ENCODE peak calls at places on chromosomes 13 and 19, in six cellular contexts. Y is esophagus squamous epithelium, F is body of pancreas, O is transverse colon, E is right lobe of liver, X is H1. N is an unnamed sample.

GRCh38 chr13:28353679-28354078 is 141.2 kb downstream of the FLT1 start:
- DNase-seq in Y (no peak), F (no peak), E (no peak), O (no peak), X (no peak), N (no peak)

GRCh38 chr13:75675421-75675820 is 39.3 kb downstream of the LMO7 start:
- DNase-seq in O (no peak), Y (no peak), X (no peak), F (no peak), E (no peak), N (no peak)

GRCh38 chr13:110044521-110045200 is 258.3 kb upstream of the IRS2 start:
- DNase-seq in O (no peak), E (no peak), F (no peak), Y (no peak), X (no peak), N (no peak)

GRCh38 chr13:21936674-21937073 is 265.8 kb downstream of the FGF9 start:
- DNase-seq in Y (no peak), E (no peak), X (no peak), O (no peak), F (no peak), N (no peak)

GRCh38 chr13:101127741-101128353 is 288.5 kb downstream of the NALCN start:
- DNase-seq in F (peak), Y (no peak), O (no peak), E (no peak), X (no peak), N (peak)

GRCh38 chr13:77478645-77478997 is 56.9 kb upstream of the SCEL start:
- DNase-seq in X (no peak), F (no peak), O (no peak), E (no peak), Y (no peak), N (no peak)

GRCh38 chr19:7831452-7831851 is 1.4 kb downstream of the EVI5L start:
- DNase-seq in X (peak), Y (no peak), E (peak), O (peak), F (no peak), N (peak)

GRCh38 chr19:38817081-38817480 is 4.3 kb upstream of the LGALS4 start:
- DNase-seq in F (no peak), E (no peak), O (no peak), Y (no peak), X (no peak), N (no peak)

GRCh38 chr13:113851826-113852535 is 11.9 kb downstream of the GAS6 start:
- DNase-seq in Y (no peak), E (no peak), F (no peak), X (peak), O (no peak), N (no peak)

GRCh38 chr19:30344446-30345425 is 27.4 kb upstream of the ZNF536 start:
- DNase-seq in E (peak), X (no peak), F (no peak), Y (no peak), O (no peak), N (peak)

GRCh38 chr13:74922963-74923362 is 559.0 kb downstream of the TBC1D4 start:
- DNase-seq in Y (no peak), O (no peak), X (no peak), F (no peak), E (no peak), N (no peak)

GRCh38 chr13:112354330-112355273 is 21.6 kb upstream of the SPACA7 start:
- DNase-seq in E (no peak), F (no peak), O (no peak), X (no peak), Y (no peak), N (no peak)

GRCh38 chr19:46697142-46697960 is 19.6 kb downstream of the PRKD2 start:
- DNase-seq in X (peak), F (peak), E (peak), O (peak), Y (no peak), N (peak)

GRCh38 chr13:73835138-73835721 is 299.0 kb downstream of the KLF12 start:
- DNase-seq in Y (no peak), X (no peak), O (no peak), E (no peak), F (no peak), N (peak)

GRCh38 chr19:44903602-44904425 is 1.8 kb upstream of the APOE start:
- DNase-seq in F (peak), Y (no peak), E (peak), O (peak), X (peak), N (peak)

GRCh38 chr13:113805431-113806103 is 46.5 kb downstream of the TMEM255B start:
- DNase-seq in F (no peak), Y (no peak), E (no peak), X (no peak), O (no peak), N (no peak)

GRCh38 chr19:24033962-24034342 is 53.0 kb upstream of the ZNF254 start:
- DNase-seq in F (peak), O (peak), Y (no peak), X (no peak), E (peak), N (peak)

GRCh38 chr19:33447336-33448158 is 74.0 kb downstream of the CEBPG start:
- DNase-seq in E (peak), Y (no peak), O (no peak), F (no peak), X (no peak), N (no peak)

GRCh38 chr19:38663156-38663651 is 15.8 kb downstream of the ACTN4 start:
- DNase-seq in E (no peak), O (no peak), Y (no peak), F (no peak), X (no peak), N (no peak)

GRCh38 chr19:41937525-41937924 is 9.3 kb upstream of the ERFL start:
- DNase-seq in O (no peak), F (no peak), X (no peak), E (no peak), Y (no peak), N (no peak)

GRCh38 chr19:51593969-51594773 is 23.1 kb downstream of the ZNF175 start:
- DNase-seq in F (peak), O (peak), E (peak), X (peak), Y (peak), N (peak)
- TF ChIP-seq POLR2A in F (peak), O (no peak), E (no peak), X (no peak), Y (no peak), N (no peak)

DNA sequence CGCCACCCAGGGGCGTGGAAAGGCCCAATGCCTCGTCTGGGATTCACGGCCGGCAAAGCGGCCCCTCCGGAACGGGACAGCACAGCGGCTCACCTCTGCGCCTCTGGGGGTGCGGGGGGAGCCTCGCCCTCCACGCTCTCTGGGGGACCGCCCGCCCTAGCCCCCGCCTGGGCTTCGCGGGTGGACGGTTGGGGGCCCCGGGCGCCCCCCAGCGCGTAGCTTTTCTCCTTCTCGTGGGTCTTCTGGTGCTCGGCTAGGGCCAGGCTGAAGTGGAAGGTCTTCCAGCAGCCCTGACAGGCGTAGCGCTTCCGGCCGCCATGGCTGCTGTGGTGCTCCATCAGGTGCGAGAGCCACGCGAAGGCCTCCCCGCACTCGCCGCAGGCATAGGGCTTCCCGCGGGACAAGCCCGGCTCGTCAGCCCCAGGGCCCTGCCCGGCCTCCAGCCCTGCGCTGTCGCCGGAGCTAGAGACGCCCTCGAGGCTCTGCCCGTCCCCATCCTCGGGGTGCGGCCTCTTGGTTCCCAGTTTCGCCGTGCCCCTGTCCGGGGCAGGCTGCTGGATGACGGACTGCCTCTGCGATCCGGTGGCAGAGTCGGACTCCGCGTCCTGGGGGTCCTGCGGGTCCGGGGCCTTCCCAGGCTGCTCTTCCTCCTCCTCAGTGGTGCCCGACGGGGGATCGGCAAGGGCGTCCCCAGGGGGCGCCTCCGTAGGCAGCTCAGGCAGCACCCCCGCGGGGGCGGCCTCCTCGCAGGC is 13.3 kb downstream of the ZSCAN18 start:
- DNase-seq in Y (no peak), X (no peak), O (no peak), F (no peak), E (no peak), N (no peak)
- H3K4me3 ChIP-seq in Y (peak), X (no peak), O (no peak), F (no peak), E (no peak), N (no peak)

DNA sequence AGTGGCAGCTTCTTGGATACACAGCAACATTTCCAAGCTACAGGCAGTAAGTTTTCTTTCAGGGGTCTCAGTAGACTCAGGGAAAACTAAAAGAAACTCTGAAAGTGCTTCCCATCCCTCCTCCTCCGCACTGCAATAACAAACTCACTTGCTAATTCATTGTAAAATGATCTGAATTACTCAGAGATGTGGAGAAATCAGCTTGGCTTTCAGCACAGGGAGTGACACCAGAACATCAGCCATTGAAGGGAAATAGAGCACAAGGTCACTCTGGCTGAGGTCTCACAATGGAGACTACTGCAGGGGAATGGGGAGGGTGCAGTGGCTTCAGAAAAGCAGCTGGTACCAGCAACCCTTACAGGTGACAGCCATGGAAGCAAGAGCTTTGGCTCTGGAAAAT is 137.3 kb upstream of the SERP2 start:
- DNase-seq in F (no peak), O (no peak), Y (no peak), X (no peak), E (no peak), N (no peak)
- TF ChIP-seq POLR2A in F (no peak), O (no peak), Y (no peak), X (no peak), E (no peak), N (no peak)

GRCh38 chr19:53865918-53866696 is 1.6 kb upstream of the MYADM start:
- DNase-seq in Y (no peak), X (peak), F (peak), E (no peak), O (peak), N (peak)

GRCh38 chr19:53865523-53865917 is 2.2 kb upstream of the MYADM start:
- DNase-seq in Y (no peak), X (no peak), O (no peak), E (no peak), F (no peak), N (peak)

GRCh38 chr19:53868892-53869804 is 1.5 kb downstream of the MYADM start:
- DNase-seq in X (peak), O (peak), F (peak), E (peak), Y (no peak), N (peak)

GRCh38 chr19:53868091-53868891 is 608 bp downstream of the MYADM start:
- DNase-seq in X (peak), Y (no peak), F (peak), O (peak), E (peak), N (peak)

GRCh38 chr19:53867225-53868090 is at the start of gene MYADM:
- DNase-seq in F (peak), X (peak), E (peak), O (peak), Y (peak), N (peak)
- H3K4me3 ChIP-seq in F (peak), X (peak), E (peak), O (peak), Y (peak), N (peak)

DNA sequence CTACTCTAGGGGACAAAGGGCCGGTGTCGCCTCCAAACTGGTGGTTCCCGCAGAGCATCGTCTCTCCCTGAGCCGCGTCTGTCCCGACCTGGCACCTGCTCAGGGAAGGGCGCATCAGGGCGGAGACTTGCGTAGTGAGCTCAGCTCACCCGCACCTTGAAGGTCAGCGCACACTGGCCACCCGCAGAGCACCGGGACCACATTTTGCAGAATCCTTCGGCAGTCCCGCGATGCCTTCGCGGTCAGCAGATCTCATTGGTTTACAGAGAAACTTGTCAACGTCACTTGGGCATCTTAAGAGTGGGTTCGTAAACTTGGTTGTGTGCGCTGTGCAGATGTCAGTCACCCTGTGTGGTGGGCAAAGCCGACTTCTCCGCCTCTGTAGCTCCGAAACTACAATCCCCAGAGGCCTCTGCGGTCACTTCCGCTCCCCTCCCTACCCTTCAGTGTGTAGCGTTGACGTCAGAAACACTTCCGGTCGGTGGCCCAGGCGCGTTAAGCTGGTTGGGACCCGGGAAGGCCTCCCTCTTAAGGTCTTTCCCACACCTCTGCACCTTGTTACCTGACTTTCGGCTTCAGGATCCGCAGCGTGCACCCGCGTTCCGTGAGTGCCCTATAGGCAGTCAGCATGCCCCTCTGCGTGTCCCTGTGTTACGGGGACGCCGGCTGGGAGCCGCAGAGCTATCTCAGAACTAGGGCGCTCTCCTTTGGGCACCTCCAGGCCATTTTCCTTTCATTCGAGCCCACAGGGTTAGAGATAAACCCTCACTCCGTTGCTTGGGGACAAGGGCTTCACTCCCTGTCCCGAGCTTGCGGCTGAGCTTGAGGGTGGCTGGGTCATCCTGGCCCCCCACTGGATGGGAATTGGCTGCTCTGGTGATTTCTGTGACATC is 36.5 kb upstream of the ZNF527 start:
- DNase-seq in X (peak), O (peak), E (peak), F (peak), Y (peak), N (peak)
- TF ChIP-seq POLR2A in X (peak), O (peak), E (peak), F (peak), Y (no peak), N (no peak)

DNA sequence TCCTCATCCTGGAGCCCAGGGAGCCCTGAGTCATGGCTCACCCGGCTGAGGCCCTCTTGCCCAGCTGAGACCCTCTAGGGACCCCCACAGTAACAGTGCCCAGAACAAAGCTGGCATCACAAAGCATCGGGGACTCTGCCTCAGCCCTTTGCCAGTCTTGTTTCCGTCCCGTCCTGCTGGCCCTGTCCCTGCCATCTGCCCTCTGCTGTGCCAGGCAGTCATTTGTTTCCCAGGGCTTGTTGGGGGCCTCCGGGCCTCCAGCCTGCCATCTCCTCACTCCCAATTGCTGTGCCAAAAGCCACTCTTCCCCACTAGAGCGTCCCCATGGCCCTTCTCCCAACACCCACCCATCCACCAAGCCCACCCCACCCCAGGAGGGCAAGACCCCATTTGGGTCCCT is 64.2 kb downstream of the SMARCA4 start:
- DNase-seq in E (no peak), X (no peak), Y (no peak), F (no peak), O (no peak), N (no peak)
- H3K4me3 ChIP-seq in E (no peak), X (no peak), Y (no peak), F (no peak), O (no peak), N (no peak)

N was measured in NB4.